ENCODE peak calls at places on chromosomes 6 and 20, in seven cellular contexts. H, K, V, W, P, G and R are unnamed samples.

GRCh38 chr6:24899647-24900325 is 36.0 kb downstream of the RIPOR2 start:
- DNase-seq in P (no peak), G (no peak), W (no peak), K (no peak), H (no peak), V (no peak), R (no peak)

GRCh38 chr20:37223053-37223452 is 38.6 kb downstream of the GHRH start:
- DNase-seq in P (no peak), G (no peak), V (no peak), W (no peak), K (no peak), H (no peak), R (no peak)

GRCh38 chr6:117265425-117266266 is at the start of gene VGLL2:
- DNase-seq in G (peak; percentile 71), V (peak; percentile 47), H (peak; percentile 27), K (no peak), W (peak; percentile 46), P (peak; percentile 69), R (peak; percentile 71)

GRCh38 chr6:13678255-13678983 is 33.2 kb downstream of the RANBP9 start:
- DNase-seq in W (no peak), G (no peak), P (no peak), K (no peak), H (no peak), V (no peak), R (no peak)

GRCh38 chr6:18165746-18166145 is 10.5 kb downstream of the KDM1B start:
- DNase-seq in K (no peak), P (no peak), W (no peak), G (no peak), H (no peak), V (no peak), R (no peak)

GRCh38 chr20:32231847-32232246 is 24.2 kb downstream of the POFUT1 start:
- DNase-seq in K (no peak), G (no peak), V (no peak), H (no peak), P (no peak), W (no peak), R (no peak)

GRCh38 chr20:14142171-14142570 is 146.9 kb downstream of the MACROD2 start:
- DNase-seq in P (peak; percentile 61), V (peak; percentile 53), H (no peak), G (no peak), W (no peak), K (peak; percentile 43), R (no peak)

GRCh38 chr6:130303436-130303835 is 62.4 kb upstream of the TMEM200A start:
- DNase-seq in G (no peak), V (no peak), W (no peak), P (no peak), K (no peak), H (no peak), R (no peak)

GRCh38 chr6:161128230-161128629 is 136.7 kb downstream of the MAP3K4 start:
- DNase-seq in G (no peak), H (no peak), K (no peak), V (no peak), P (no peak), W (no peak), R (no peak)

GRCh38 chr20:63931735-63932134 is 24.5 kb downstream of the UCKL1 start:
- DNase-seq in G (no peak), K (no peak), H (no peak), W (no peak), V (no peak), P (no peak), R (no peak)

GRCh38 chr20:40578961-40579360 is 110.1 kb downstream of the MAFB start:
- DNase-seq in P (no peak), K (no peak), G (no peak), V (no peak), W (no peak), H (no peak), R (no peak)

DNA sequence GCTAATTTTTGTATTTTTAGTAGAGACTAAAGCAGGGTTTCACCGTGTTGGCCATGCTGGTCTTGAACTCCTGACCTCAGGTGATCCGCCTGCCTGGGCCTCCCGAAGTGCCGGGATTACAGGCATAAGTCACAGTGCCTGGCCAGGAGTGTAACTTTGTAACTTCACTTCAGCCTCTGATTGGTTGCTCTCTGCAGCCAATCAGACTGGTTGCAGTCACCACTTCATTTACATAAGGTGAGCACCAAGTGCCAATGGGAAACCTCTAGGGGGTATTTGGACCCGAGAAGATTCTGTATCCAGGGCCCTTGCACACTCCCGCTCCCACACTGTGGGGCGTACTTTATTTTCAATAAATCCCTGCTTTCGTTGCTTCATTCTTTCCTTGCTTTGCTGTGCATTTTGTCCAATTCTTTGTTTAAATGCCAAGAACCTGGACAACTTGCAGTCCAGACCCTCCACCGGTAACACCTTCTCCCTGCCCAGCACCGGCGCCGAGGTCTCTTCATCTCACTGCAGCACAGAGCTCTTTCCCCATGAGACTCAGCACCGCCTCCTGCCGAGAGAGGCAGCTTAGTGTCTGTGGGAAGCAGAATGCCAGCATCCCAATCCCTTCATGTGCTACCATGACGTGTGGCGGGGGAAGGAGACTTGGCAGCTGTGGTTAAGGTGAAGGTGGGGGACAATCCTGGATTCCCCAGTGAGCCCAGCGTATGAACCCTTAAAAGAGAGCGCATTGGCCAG is 14.0 kb upstream of the MRGBP start:
- DNase-seq in H (no peak), K (no peak), V (no peak), G (no peak), P (no peak), W (no peak), R (no peak)
- TF ChIP-seq CTCF in H (no peak), K (no peak), V (no peak), G (no peak), P (no peak), W (no peak), R (no peak)

DNA sequence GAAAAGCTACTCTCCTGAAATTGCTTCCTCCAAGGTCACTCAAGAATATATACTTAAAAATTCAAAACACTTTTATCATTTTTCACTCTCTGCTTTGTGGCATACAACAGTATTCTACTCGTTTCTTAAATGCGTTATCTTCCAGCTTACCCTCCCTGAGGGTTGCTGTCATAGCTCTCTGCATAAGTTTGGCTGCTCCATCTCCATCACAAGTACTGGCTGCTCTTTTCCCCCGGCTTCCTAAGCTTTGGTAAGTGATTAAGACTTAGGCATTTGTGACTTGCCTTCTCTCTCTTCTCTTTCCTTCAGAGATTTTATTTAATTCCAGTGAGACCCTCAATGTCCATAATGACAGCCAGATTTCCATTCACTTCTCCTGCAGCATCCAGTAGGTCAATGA is 128.3 kb downstream of the NKAIN2 start:
- DNase-seq in G (no peak), P (no peak), W (no peak), K (no peak), V (no peak), H (no peak), R (no peak)
- TF ChIP-seq CTCF in G (no peak), P (no peak), W (no peak), K (no peak), V (no peak), H (no peak), R (no peak)

GRCh38 chr20:51637241-51637640 is 94.7 kb upstream of the NFATC2 start:
- DNase-seq in G (no peak), V (no peak), H (no peak), P (no peak), K (no peak), W (no peak), R (no peak)

GRCh38 chr20:51636123-51636522 is 93.6 kb upstream of the NFATC2 start:
- DNase-seq in H (no peak), P (no peak), V (no peak), W (no peak), K (no peak), G (no peak), R (no peak)

GRCh38 chr20:51640743-51641142 is 98.2 kb upstream of the NFATC2 start:
- DNase-seq in P (no peak), G (no peak), W (no peak), V (no peak), K (no peak), H (no peak), R (no peak)

GRCh38 chr20:51641866-51642265 is 99.3 kb upstream of the NFATC2 start:
- DNase-seq in P (no peak), H (no peak), K (no peak), G (no peak), W (no peak), V (no peak), R (no peak)

DNA sequence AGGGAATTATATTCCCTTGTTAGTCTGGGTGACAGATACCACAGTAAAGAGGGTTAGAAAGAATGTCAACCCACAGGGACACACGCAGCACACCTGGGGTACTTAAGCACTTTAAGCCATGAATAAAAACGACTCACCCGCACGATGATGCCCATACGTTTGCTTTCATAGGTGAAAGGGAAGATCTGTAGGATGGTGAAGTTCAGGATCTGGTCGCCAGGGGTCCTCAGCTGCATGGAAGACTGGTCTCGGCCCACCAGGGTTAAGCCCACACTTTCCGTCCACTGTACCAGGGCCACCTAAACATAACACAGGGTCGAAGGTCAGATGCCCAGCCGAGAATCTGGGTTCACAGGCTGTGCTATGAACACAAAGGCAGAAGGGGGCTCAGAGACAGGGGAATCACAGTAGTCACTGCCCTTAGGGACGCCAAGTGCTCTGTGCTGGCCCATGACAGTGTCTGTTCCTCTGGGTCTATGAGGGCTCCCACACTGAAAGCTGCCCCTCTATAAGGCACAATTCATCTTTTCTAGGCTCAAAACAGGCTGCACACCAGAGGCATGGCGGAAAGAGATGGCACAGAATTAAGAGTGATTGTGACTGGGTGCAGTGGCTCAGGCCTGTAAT is 96.8 kb upstream of the NFATC2 start:
- DNase-seq in V (peak; percentile 63), P (peak; percentile 82), W (no peak), G (peak; percentile 83), H (peak; percentile 63), K (peak; percentile 86), R (no peak)
- TF ChIP-seq CTCF in V (peak; percentile 34), P (peak; percentile 95), W (peak; percentile 65), G (peak; percentile 74), H (peak; percentile 90), K (peak; percentile 98), R (peak; percentile 82)

GRCh38 chr6:51936941-51937340 is 150.5 kb downstream of the PKHD1 start:
- DNase-seq in P (no peak), H (no peak), W (no peak), K (no peak), G (no peak), V (no peak), R (no peak)

GRCh38 chr6:51936536-51936935 is 150.9 kb downstream of the PKHD1 start:
- DNase-seq in G (no peak), H (no peak), P (no peak), V (no peak), K (no peak), W (no peak), R (no peak)

GRCh38 chr6:51930602-51931001 is 156.8 kb downstream of the PKHD1 start:
- DNase-seq in G (no peak), K (no peak), H (no peak), P (no peak), V (no peak), W (no peak), R (no peak)

GRCh38 chr6:51932956-51933355 is 154.5 kb downstream of the PKHD1 start:
- DNase-seq in G (no peak), W (no peak), K (no peak), H (no peak), V (no peak), P (no peak), R (no peak)

DNA sequence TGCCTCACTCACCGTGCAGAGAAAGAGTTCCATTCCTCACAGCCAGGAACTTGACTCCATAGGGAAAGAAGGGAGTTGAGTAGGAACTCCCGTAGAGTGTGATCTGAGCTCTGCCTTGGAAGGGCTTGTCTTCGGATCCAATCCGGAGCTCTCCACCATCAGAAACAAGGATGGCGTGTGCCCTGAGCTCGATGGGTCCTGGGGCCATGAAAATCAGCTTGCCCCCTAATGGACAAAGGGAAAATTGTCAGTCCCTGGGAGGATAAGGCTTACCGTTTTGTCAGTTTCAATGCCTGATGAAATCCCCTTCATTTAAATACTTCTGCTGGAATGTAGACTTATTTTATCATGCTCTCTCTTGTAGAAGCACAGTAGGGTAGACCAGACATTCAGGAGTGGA is 153.3 kb downstream of the PKHD1 start:
- DNase-seq in G (no peak), V (no peak), H (no peak), K (peak; percentile 2), W (no peak), P (no peak), R (no peak)
- TF ChIP-seq CTCF in G (no peak), V (no peak), H (no peak), K (no peak), W (no peak), P (peak; percentile 31), R (no peak)